ENCODE peak calls at places on chromosomes 7 and 10, in eight cellular contexts. A, E, N, Z, I, V, M and H are unnamed samples.

GRCh38 chr7:85055906-85056305 is 130.9 kb downstream of the SEMA3D start:
- DNase-seq in A (no peak), E (no peak), N (no peak), Z (no peak), I (no peak), V (peak), M (no peak), H (no peak)

GRCh38 chr10:130189466-130190064 is 53.4 kb downstream of the GLRX3 start:
- DNase-seq in A (no peak), E (no peak), N (no peak), Z (no peak), I (no peak), V (no peak), M (no peak), H (no peak)

GRCh38 chr10:3689871-3690510 is 95.0 kb downstream of the KLF6 start:
- DNase-seq in A (no peak), E (no peak), N (no peak), Z (no peak), I (no peak), V (peak), M (no peak), H (no peak)

GRCh38 chr7:95897557-95898183 is 125.3 kb downstream of the DYNC1I1 start:
- DNase-seq in A (no peak), E (no peak), N (no peak), Z (no peak), I (no peak), V (no peak), M (no peak), H (no peak)

GRCh38 chr7:34761627-34762026 is 103.6 kb downstream of the NPSR1 start:
- DNase-seq in A (no peak), E (no peak), N (no peak), Z (peak), I (no peak), V (peak), M (no peak), H (no peak)

GRCh38 chr7:108086962-108087361 is 43.2 kb downstream of the LAMB4 start:
- DNase-seq in A (no peak), E (no peak), N (no peak), Z (no peak), I (no peak), V (no peak), M (no peak), H (no peak)

GRCh38 chr7:77729574-77730348 is 33.5 kb downstream of the RSBN1L start:
- DNase-seq in A (no peak), E (no peak), N (no peak), Z (peak), I (no peak), V (no peak), M (no peak), H (no peak)

GRCh38 chr10:33122014-33122788 is 164.2 kb upstream of the ITGB1 start:
- DNase-seq in A (peak), E (no peak), N (no peak), Z (peak), I (no peak), V (no peak), M (no peak), H (no peak)

GRCh38 chr10:20677340-20677739 is 219.8 kb downstream of the NEBL start:
- DNase-seq in A (no peak), E (no peak), N (no peak), Z (no peak), I (peak), V (no peak), M (no peak), H (no peak)

GRCh38 chr10:104449402-104449801 is 95.8 kb downstream of the CFAP58 start:
- DNase-seq in A (no peak), E (no peak), N (no peak), Z (no peak), I (no peak), V (peak), M (no peak), H (no peak)

GRCh38 chr10:32155075-32155516 is 98.9 kb upstream of the KIF5B start:
- DNase-seq in A (peak), E (no peak), N (no peak), Z (peak), I (no peak), V (peak), M (no peak), H (no peak)

GRCh38 chr10:105274671-105275070 is 633.6 kb downstream of the SORCS3 start:
- DNase-seq in A (no peak), E (no peak), N (no peak), Z (no peak), I (no peak), V (no peak), M (no peak), H (no peak)

GRCh38 chr10:10911471-10911921 is 106.2 kb upstream of the CELF2 start:
- DNase-seq in A (peak), E (no peak), N (peak), Z (peak), I (peak), V (peak), M (peak), H (peak)

GRCh38 chr7:71459137-71459536 is 327.2 kb downstream of the GALNT17 start:
- DNase-seq in A (no peak), E (no peak), N (no peak), Z (no peak), I (no peak), V (no peak), M (peak), H (no peak)

GRCh38 chr7:130941322-130942210 is 207.6 kb upstream of the KLF14 start:
- DNase-seq in A (peak), E (peak), N (no peak), Z (peak), I (peak), V (peak), M (peak), H (no peak)

GRCh38 chr10:15369642-15370211 is 1.4 kb downstream of the FAM171A1 start:
- DNase-seq in A (peak), E (no peak), N (peak), Z (no peak), I (no peak), V (no peak), M (peak), H (peak)

GRCh38 chr10:25867321-25867720 is 66.7 kb upstream of the MYO3A start:
- DNase-seq in A (peak), E (no peak), N (no peak), Z (peak), I (no peak), V (peak), M (no peak), H (no peak)

GRCh38 chr10:18505719-18506118 is 145.7 kb downstream of the NSUN6 start:
- DNase-seq in A (peak), E (no peak), N (no peak), Z (peak), I (no peak), V (no peak), M (no peak), H (no peak)

GRCh38 chr7:94561841-94562514 is 52.4 kb downstream of the CASD1 start:
- DNase-seq in A (peak), E (no peak), N (no peak), Z (peak), I (no peak), V (peak), M (no peak), H (no peak)

GRCh38 chr7:2468227-2468626 is 8.0 kb downstream of the GRIFIN start:
- DNase-seq in A (no peak), E (no peak), N (no peak), Z (no peak), I (no peak), V (no peak), M (no peak), H (no peak)

GRCh38 chr10:656883-657282 is 32.6 kb downstream of the DIP2C start:
- DNase-seq in A (no peak), E (no peak), N (no peak), Z (no peak), I (no peak), V (no peak), M (no peak), H (no peak)

GRCh38 chr7:88759216-88759955 is at the start of gene ZNF804B:
- DNase-seq in A (no peak), E (peak), N (peak), Z (no peak), I (peak), V (no peak), M (peak), H (peak)

GRCh38 chr7:107506683-107507339 is 37.0 kb downstream of the GPR22 start:
- DNase-seq in A (peak), E (no peak), N (no peak), Z (peak), I (peak), V (peak), M (peak), H (no peak)

GRCh38 chr10:59240581-59241183 is 64.2 kb downstream of the PHYHIPL start:
- DNase-seq in A (peak), E (no peak), N (no peak), Z (peak), I (no peak), V (peak), M (peak), H (peak)

GRCh38 chr10:110336111-110336721 is 31.5 kb upstream of the SMNDC1 start:
- DNase-seq in A (peak), E (no peak), N (peak), Z (peak), I (no peak), V (peak), M (no peak), H (no peak)

GRCh38 chr10:132716691-132717490 is 69.1 kb downstream of the NKX6-2 start:
- DNase-seq in A (no peak), E (peak), N (no peak), Z (no peak), I (no peak), V (no peak), M (no peak), H (peak)

GRCh38 chr7:30694774-30695721 is 12.8 kb upstream of the CRHR2 start:
- DNase-seq in A (no peak), E (no peak), N (peak), Z (no peak), I (no peak), V (peak), M (no peak), H (no peak)

GRCh38 chr10:11886851-11887250 is 63.7 kb downstream of the PROSER2 start:
- DNase-seq in A (no peak), E (no peak), N (no peak), Z (no peak), I (no peak), V (peak), M (no peak), H (no peak)

GRCh38 chr7:108181073-108181985 is 51.2 kb upstream of the LAMB4 start:
- DNase-seq in A (peak), E (no peak), N (peak), Z (peak), I (no peak), V (peak), M (no peak), H (peak)

GRCh38 chr7:115232041-115232440 is 310.1 kb downstream of the MDFIC start:
- DNase-seq in A (peak), E (no peak), N (no peak), Z (peak), I (no peak), V (peak), M (no peak), H (no peak)

GRCh38 chr10:119872610-119872859 is at the start of gene MCMBP:
- DNase-seq in A (no peak), E (no peak), N (no peak), Z (no peak), I (no peak), V (no peak), M (no peak), H (peak)

GRCh38 chr10:75379817-75380216 is 21.7 kb downstream of the ZNF503 start:
- DNase-seq in A (no peak), E (no peak), N (no peak), Z (no peak), I (no peak), V (no peak), M (no peak), H (no peak)

DNA sequence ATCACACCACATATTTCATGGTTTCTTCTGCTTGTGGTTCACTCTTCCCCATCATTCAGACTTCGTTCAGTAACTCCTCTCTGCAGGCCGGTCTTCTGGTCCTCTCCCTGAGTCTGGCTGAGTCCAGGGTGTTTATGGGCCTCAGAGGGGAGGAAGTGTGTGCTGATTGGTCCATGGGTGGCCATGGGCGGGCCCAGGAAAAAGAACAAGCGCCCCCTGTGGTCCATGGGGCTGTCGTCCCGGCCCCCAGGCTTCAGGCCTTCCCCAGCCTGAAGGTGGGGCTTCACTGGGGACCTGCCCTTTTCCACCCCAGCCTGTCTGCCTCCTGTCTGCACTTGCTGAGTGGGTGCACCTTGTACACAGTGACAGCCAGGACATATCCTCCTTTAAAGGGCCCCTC is 123.7 kb downstream of the VIPR2 start:
- DNase-seq in A (no peak), E (peak), N (peak), Z (no peak), I (no peak), V (no peak), M (no peak), H (peak)
- TF ChIP-seq CTCF in A (no peak), E (no peak), N (peak), Z (no peak), I (no peak), V (no peak), M (no peak), H (no peak)

GRCh38 chr7:142481548-142481947 is 223.7 kb upstream of the PRSS58 start:
- DNase-seq in A (peak), E (no peak), N (no peak), Z (no peak), I (no peak), V (no peak), M (no peak), H (no peak)
- TF ChIP-seq CTCF in A (peak), E (no peak), N (peak), Z (no peak), I (no peak), V (no peak), M (no peak), H (no peak)

GRCh38 chr7:122550545-122550944 is 148.4 kb downstream of the RNF133 start:
- DNase-seq in A (peak), E (no peak), N (no peak), Z (peak), I (no peak), V (peak), M (no peak), H (no peak)
- TF ChIP-seq CTCF in A (peak), E (no peak), N (peak), Z (no peak), I (no peak), V (no peak), M (peak), H (no peak)

GRCh38 chr10:71031601-71032000 is 143.2 kb upstream of the PCBD1 start:
- DNase-seq in A (no peak), E (no peak), N (no peak), Z (no peak), I (no peak), V (no peak), M (no peak), H (no peak)

GRCh38 chr10:71036279-71036535 is 147.8 kb upstream of the PCBD1 start:
- DNase-seq in A (no peak), E (peak), N (no peak), Z (no peak), I (no peak), V (no peak), M (no peak), H (no peak)

GRCh38 chr10:71035511-71036278 is 147.3 kb upstream of the PCBD1 start:
- DNase-seq in A (no peak), E (peak), N (no peak), Z (no peak), I (no peak), V (no peak), M (no peak), H (no peak)

GRCh38 chr10:71032887-71033286 is 144.5 kb upstream of the PCBD1 start:
- DNase-seq in A (no peak), E (no peak), N (no peak), Z (no peak), I (no peak), V (no peak), M (no peak), H (no peak)

GRCh38 chr10:71033396-71033980 is 145.1 kb upstream of the PCBD1 start:
- DNase-seq in A (no peak), E (no peak), N (peak), Z (no peak), I (no peak), V (no peak), M (no peak), H (no peak)
- TF ChIP-seq CTCF in A (peak), E (peak), N (peak), Z (no peak), I (no peak), V (no peak), M (no peak), H (peak)

GRCh38 chr7:91609525-91609924 is 271.0 kb downstream of the MTERF1 start:
- DNase-seq in A (no peak), E (no peak), N (no peak), Z (no peak), I (no peak), V (peak), M (no peak), H (no peak)
- TF ChIP-seq CTCF in A (no peak), E (no peak), N (no peak), Z (no peak), I (no peak), V (no peak), M (no peak), H (no peak)

GRCh38 chr10:22852712-22853353 is 75.0 kb upstream of the ARMC3 start:
- DNase-seq in A (no peak), E (no peak), N (no peak), Z (no peak), I (no peak), V (no peak), M (no peak), H (no peak)
- TF ChIP-seq CTCF in A (no peak), E (no peak), N (no peak), Z (no peak), I (no peak), V (no peak), M (no peak), H (no peak)

GRCh38 chr10:47418321-47418720 is 34.2 kb upstream of the ZNF488 start:
- DNase-seq in A (no peak), E (no peak), N (no peak), Z (no peak), I (no peak), V (no peak), M (no peak), H (no peak)
- TF ChIP-seq CTCF in A (no peak), E (no peak), N (no peak), Z (no peak), I (no peak), V (no peak), M (no peak), H (no peak)

DNA sequence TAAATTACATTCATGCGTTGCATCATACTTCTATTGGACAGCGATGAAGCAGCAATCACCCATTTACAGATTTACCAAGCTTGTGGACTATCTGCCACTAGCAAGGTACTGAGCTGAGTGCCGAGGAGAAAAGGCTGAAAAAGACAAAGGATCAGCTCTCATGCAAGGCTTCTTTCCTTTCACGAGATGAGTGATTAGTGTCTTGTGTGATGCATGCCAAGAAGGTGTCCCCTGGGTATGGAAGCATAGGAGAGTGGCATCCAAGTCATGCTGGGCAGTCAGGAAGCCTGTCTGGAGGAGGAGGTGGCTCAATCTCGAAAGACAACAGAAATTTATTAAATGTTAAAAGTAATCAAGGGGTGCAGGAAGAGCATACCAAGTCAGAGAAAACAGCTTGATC is 40.9 kb downstream of the ACSM6 start:
- DNase-seq in A (no peak), E (no peak), N (no peak), Z (no peak), I (no peak), V (no peak), M (no peak), H (no peak)
- TF ChIP-seq CTCF in A (no peak), E (no peak), N (no peak), Z (no peak), I (no peak), V (no peak), M (no peak), H (no peak)